ENCODE peak calls at places on chromosomes 1 and 21, in ten cellular contexts. One of them, this sample, is unnamed.

GRCh38 chr1:235809949-235810348 is 56.8 kb downstream of the LYST start:
- DNase-seq in upper lobe of left lung: no peak
- DNase-seq in neural progenitor cell: no peak
- DNase-seq in heart right ventricle: no peak
- DNase-seq in GM23338: no peak
- DNase-seq in dorsolateral prefrontal cortex: no peak
- DNase-seq in OCI-LY7: no peak
- DNase-seq in IMR-90: peak; percentile 87
- DNase-seq in fibroblast of lung: peak; percentile 68
- DNase-seq in brain microvascular endothelial cell: peak; percentile 26
- DNase-seq in this sample: no peak

GRCh38 chr21:31873275-31873695 is 465 bp downstream of the HUNK start:
- DNase-seq in neural progenitor cell: peak; percentile 66
- DNase-seq in fibroblast of lung: no peak
- DNase-seq in upper lobe of left lung: peak; percentile 89
- DNase-seq in heart right ventricle: peak; percentile 23
- DNase-seq in brain microvascular endothelial cell: no peak
- DNase-seq in dorsolateral prefrontal cortex: no peak
- DNase-seq in GM23338: peak; percentile 63
- DNase-seq in IMR-90: no peak
- DNase-seq in OCI-LY7: no peak
- DNase-seq in this sample: no peak

GRCh38 chr1:207815913-207816312 is 64.1 kb downstream of the CD46 start:
- DNase-seq in fibroblast of lung: peak; percentile 56
- DNase-seq in heart right ventricle: no peak
- DNase-seq in brain microvascular endothelial cell: peak; percentile 36
- DNase-seq in OCI-LY7: no peak
- DNase-seq in IMR-90: peak; percentile 67
- DNase-seq in GM23338: no peak
- DNase-seq in dorsolateral prefrontal cortex: no peak
- DNase-seq in upper lobe of left lung: no peak
- DNase-seq in neural progenitor cell: no peak
- DNase-seq in this sample: no peak

GRCh38 chr1:236657398-236657797 is 28.9 kb upstream of the ACTN2 start:
- DNase-seq in GM23338: no peak
- DNase-seq in IMR-90: no peak
- DNase-seq in fibroblast of lung: no peak
- DNase-seq in upper lobe of left lung: no peak
- DNase-seq in heart right ventricle: no peak
- DNase-seq in dorsolateral prefrontal cortex: no peak
- DNase-seq in brain microvascular endothelial cell: no peak
- DNase-seq in neural progenitor cell: no peak
- DNase-seq in OCI-LY7: no peak
- DNase-seq in this sample: no peak

GRCh38 chr1:168151935-168152334 is 15.2 kb upstream of the GPR161 start:
- DNase-seq in OCI-LY7: no peak
- DNase-seq in GM23338: no peak
- DNase-seq in brain microvascular endothelial cell: no peak
- DNase-seq in dorsolateral prefrontal cortex: no peak
- DNase-seq in IMR-90: no peak
- DNase-seq in heart right ventricle: no peak
- DNase-seq in fibroblast of lung: no peak
- DNase-seq in upper lobe of left lung: no peak
- DNase-seq in neural progenitor cell: no peak
- DNase-seq in this sample: no peak

GRCh38 chr1:41648844-41649243 is 164.4 kb upstream of the EDN2 start:
- DNase-seq in dorsolateral prefrontal cortex: no peak
- DNase-seq in OCI-LY7: no peak
- DNase-seq in GM23338: no peak
- DNase-seq in brain microvascular endothelial cell: no peak
- DNase-seq in neural progenitor cell: no peak
- DNase-seq in fibroblast of lung: no peak
- DNase-seq in IMR-90: no peak
- DNase-seq in heart right ventricle: no peak
- DNase-seq in upper lobe of left lung: no peak
- DNase-seq in this sample: no peak

GRCh38 chr21:14591882-14592281 is 45.8 kb upstream of the SAMSN1 start:
- DNase-seq in dorsolateral prefrontal cortex: no peak
- DNase-seq in brain microvascular endothelial cell: peak; percentile 61
- DNase-seq in OCI-LY7: no peak
- DNase-seq in heart right ventricle: no peak
- DNase-seq in neural progenitor cell: no peak
- DNase-seq in GM23338: no peak
- DNase-seq in fibroblast of lung: peak; percentile 8
- DNase-seq in upper lobe of left lung: no peak
- DNase-seq in IMR-90: no peak
- DNase-seq in this sample: peak; percentile 33

GRCh38 chr1:178192686-178193085 is 98.8 kb downstream of the RASAL2 start:
- DNase-seq in brain microvascular endothelial cell: peak; percentile 88
- DNase-seq in OCI-LY7: peak; percentile 5
- DNase-seq in fibroblast of lung: peak; percentile 87
- DNase-seq in heart right ventricle: no peak
- DNase-seq in GM23338: no peak
- DNase-seq in neural progenitor cell: no peak
- DNase-seq in upper lobe of left lung: no peak
- DNase-seq in IMR-90: peak; percentile 72
- DNase-seq in dorsolateral prefrontal cortex: no peak
- DNase-seq in this sample: peak; percentile 23

GRCh38 chr1:40312238-40313205 is 4.6 kb downstream of the COL9A2 start:
- DNase-seq in IMR-90: no peak
- DNase-seq in fibroblast of lung: no peak
- DNase-seq in heart right ventricle: no peak
- DNase-seq in OCI-LY7: peak; percentile 72
- DNase-seq in upper lobe of left lung: no peak
- DNase-seq in brain microvascular endothelial cell: no peak
- DNase-seq in neural progenitor cell: peak; percentile 10
- DNase-seq in dorsolateral prefrontal cortex: no peak
- DNase-seq in GM23338: no peak
- DNase-seq in this sample: no peak

GRCh38 chr1:56511323-56511722 is 68.0 kb downstream of the PLPP3 start:
- DNase-seq in heart right ventricle: no peak
- DNase-seq in fibroblast of lung: no peak
- DNase-seq in OCI-LY7: no peak
- DNase-seq in upper lobe of left lung: no peak
- DNase-seq in neural progenitor cell: no peak
- DNase-seq in IMR-90: no peak
- DNase-seq in GM23338: no peak
- DNase-seq in brain microvascular endothelial cell: no peak
- DNase-seq in dorsolateral prefrontal cortex: no peak
- DNase-seq in this sample: no peak

GRCh38 chr1:27388337-27389005 is 4.0 kb upstream of the GPR3 start:
- DNase-seq in brain microvascular endothelial cell: no peak
- DNase-seq in upper lobe of left lung: no peak
- DNase-seq in dorsolateral prefrontal cortex: peak; percentile 68
- DNase-seq in OCI-LY7: peak; percentile 76
- DNase-seq in fibroblast of lung: no peak
- DNase-seq in IMR-90: no peak
- DNase-seq in neural progenitor cell: peak; percentile 77
- DNase-seq in heart right ventricle: peak; percentile 68
- DNase-seq in GM23338: peak; percentile 89
- DNase-seq in this sample: no peak

GRCh38 chr1:199690520-199690919 is 337.0 kb upstream of the NR5A2 start:
- DNase-seq in upper lobe of left lung: no peak
- DNase-seq in dorsolateral prefrontal cortex: no peak
- DNase-seq in fibroblast of lung: peak; percentile 14
- DNase-seq in brain microvascular endothelial cell: no peak
- DNase-seq in neural progenitor cell: no peak
- DNase-seq in GM23338: no peak
- DNase-seq in heart right ventricle: no peak
- DNase-seq in IMR-90: no peak
- DNase-seq in OCI-LY7: peak; percentile 3
- DNase-seq in this sample: no peak

DNA sequence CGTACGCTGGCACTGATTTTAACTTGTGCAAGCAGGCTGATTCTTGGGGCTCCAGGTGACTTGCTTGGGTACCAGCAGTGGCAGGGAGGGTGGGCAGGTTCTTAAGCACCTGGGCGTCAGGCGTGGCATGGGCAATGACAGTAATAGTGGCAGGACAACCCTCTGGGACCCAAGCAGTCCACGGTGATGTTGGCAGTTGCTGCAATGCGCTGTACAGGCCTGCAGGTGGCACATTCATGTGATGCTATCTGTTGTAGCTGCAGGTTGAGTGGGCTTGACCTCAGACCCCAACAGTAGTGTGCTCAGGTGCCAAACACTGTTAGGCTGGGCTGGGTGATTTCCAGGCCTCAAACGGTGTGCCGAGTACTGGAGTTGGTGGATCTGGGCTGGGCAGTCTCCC is 10.2 kb upstream of the OR10J4 start:
- DNase-seq in IMR-90: no peak
- DNase-seq in OCI-LY7: no peak
- DNase-seq in neural progenitor cell: no peak
- DNase-seq in upper lobe of left lung: no peak
- DNase-seq in GM23338: peak; percentile 67
- DNase-seq in fibroblast of lung: no peak
- DNase-seq in brain microvascular endothelial cell: no peak
- DNase-seq in dorsolateral prefrontal cortex: no peak
- DNase-seq in heart right ventricle: no peak
- DNase-seq in this sample: no peak
- TF ChIP-seq CTCF in IMR-90: peak; percentile 4
- TF ChIP-seq CTCF in OCI-LY7: peak; percentile 47
- TF ChIP-seq CTCF in neural progenitor cell: no peak
- TF ChIP-seq CTCF in upper lobe of left lung: no peak
- TF ChIP-seq CTCF in GM23338: peak; percentile 62
- TF ChIP-seq CTCF in fibroblast of lung: no peak
- TF ChIP-seq CTCF in brain microvascular endothelial cell: peak; percentile 48
- TF ChIP-seq CTCF in dorsolateral prefrontal cortex: no peak
- TF ChIP-seq CTCF in heart right ventricle: no peak
- TF ChIP-seq CTCF in this sample: no peak

DNA sequence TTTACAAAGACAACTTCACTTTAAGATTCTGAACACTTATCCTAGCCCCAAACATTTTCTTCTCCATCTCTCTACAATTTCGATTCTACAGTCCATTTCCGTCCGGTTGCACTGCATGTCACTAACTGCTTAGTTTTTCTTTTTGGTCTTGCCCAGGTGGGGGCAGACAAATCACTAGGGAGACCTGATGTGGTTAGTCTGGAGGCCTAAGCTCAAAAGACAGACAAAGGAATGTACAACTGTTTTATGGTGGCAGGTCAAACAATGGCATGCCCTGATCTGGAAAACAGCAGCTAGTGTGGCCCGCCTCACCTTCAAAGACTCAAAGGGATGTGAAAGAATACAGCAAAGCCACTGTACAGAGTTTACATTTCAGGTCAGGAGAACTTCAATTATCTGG is 3.8 kb downstream of the ETV3 start:
- DNase-seq in GM23338: no peak
- DNase-seq in OCI-LY7: peak; percentile 8
- DNase-seq in upper lobe of left lung: no peak
- DNase-seq in fibroblast of lung: no peak
- DNase-seq in IMR-90: no peak
- DNase-seq in neural progenitor cell: no peak
- DNase-seq in brain microvascular endothelial cell: no peak
- DNase-seq in dorsolateral prefrontal cortex: no peak
- DNase-seq in heart right ventricle: no peak
- DNase-seq in this sample: no peak
- H3K4me3 ChIP-seq in GM23338: no peak overlapping the region
- H3K4me3 ChIP-seq in OCI-LY7: no peak overlapping the region
- H3K4me3 ChIP-seq in upper lobe of left lung: no peak overlapping the region
- H3K4me3 ChIP-seq in fibroblast of lung: no peak overlapping the region
- H3K4me3 ChIP-seq in IMR-90: no peak overlapping the region
- H3K4me3 ChIP-seq in neural progenitor cell: no peak overlapping the region
- H3K4me3 ChIP-seq in brain microvascular endothelial cell: no peak overlapping the region
- H3K4me3 ChIP-seq in dorsolateral prefrontal cortex: no peak overlapping the region
- H3K4me3 ChIP-seq in heart right ventricle: no peak overlapping the region
- H3K4me3 ChIP-seq in this sample: no peak overlapping the region

DNA sequence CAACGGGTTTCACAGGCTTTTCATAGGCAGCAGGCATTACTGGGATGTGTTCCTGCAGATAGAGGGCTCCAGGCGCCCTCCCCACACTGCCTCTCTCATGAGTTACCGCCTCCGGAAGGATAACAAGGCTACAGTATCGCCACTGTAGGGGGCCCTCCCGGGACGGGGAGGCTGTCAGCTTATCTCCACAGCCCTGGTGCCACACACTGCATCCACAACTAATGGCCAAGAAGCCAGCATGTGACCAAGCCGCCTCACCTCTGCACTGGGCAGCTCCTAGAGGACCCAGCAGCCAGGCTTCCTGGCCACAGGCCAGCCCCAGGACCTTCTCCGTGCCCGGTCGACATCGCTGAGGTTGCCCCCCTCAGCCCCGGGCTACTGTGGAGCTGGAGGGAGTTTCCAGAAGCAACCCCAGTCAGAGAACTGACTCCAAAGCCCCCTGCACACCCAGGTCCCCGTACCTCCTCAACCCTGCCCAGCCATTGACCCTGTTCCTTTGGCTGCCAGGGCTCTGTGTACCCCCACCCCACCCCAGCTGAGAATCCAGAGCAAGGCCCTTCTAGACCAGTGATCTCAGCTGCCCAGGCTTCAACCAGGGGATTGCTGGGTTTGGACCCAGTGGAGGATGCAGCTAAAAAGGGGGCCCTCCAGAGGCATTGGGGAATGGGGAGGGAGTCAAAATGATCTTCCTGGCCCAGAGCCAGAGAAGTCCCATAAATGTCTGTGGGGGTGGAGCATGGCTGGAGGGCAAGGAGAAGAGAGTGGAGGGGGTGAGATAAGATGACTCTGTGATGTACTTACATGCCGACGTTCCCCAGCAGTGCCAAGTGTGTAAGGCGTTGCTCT is 45.0 kb downstream of the NEK2 start:
- DNase-seq in brain microvascular endothelial cell: peak; percentile 58
- DNase-seq in IMR-90: no peak
- DNase-seq in GM23338: peak; percentile 61
- DNase-seq in fibroblast of lung: no peak
- DNase-seq in heart right ventricle: peak; percentile 50
- DNase-seq in neural progenitor cell: peak; percentile 36
- DNase-seq in upper lobe of left lung: peak; percentile 58
- DNase-seq in dorsolateral prefrontal cortex: no peak
- DNase-seq in OCI-LY7: no peak
- DNase-seq in this sample: no peak
- TF ChIP-seq CTCF in brain microvascular endothelial cell: peak; percentile 56
- TF ChIP-seq CTCF in IMR-90: no peak
- TF ChIP-seq CTCF in GM23338: no peak
- TF ChIP-seq CTCF in fibroblast of lung: no peak
- TF ChIP-seq CTCF in heart right ventricle: peak; percentile 41
- TF ChIP-seq CTCF in neural progenitor cell: no peak
- TF ChIP-seq CTCF in upper lobe of left lung: no peak
- TF ChIP-seq CTCF in dorsolateral prefrontal cortex: no peak
- TF ChIP-seq CTCF in OCI-LY7: no peak
- TF ChIP-seq CTCF in this sample: peak; percentile 18

DNA sequence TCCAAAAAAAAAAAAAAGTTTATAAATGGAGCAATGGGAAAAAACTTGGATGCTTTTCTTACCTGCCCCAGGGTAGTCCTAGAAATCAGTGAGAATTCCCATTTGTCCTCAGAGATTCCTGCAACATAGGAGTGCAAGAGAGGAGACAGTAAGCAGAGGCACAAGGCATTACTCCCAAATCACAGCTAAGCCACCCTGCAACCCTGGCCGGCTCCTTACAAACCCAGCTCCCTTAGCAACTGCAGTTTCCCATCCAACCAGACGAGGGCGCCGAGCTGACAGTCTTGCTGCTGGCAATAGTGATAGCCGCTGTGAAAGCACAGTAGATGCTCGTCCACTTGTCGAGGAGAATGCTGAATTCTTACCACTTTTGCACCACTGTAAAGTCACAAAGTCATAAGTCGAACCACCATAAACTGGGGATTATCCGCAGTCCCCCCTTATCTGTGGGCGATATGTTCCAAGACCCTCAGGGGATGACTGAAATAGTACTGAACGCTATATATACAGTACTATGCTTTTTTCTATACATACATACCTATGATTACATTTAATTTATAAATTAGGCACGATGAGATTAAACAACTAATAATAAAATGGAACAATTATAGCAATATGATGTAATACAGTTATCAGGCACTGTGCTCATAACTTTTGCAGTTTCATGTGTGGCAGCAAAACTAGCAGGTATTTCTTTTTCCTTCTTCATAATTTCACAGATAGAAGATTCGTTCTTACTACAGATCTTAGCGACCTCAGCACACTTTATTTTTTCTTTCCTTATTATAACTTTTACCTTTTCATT is 6.0 kb upstream of the PITHD1 start:
- DNase-seq in GM23338: peak; percentile 93
- DNase-seq in heart right ventricle: peak; percentile 86
- DNase-seq in brain microvascular endothelial cell: peak; percentile 88
- DNase-seq in fibroblast of lung: peak; percentile 65
- DNase-seq in IMR-90: peak; percentile 76
- DNase-seq in OCI-LY7: peak; percentile 87
- DNase-seq in upper lobe of left lung: no peak
- DNase-seq in neural progenitor cell: peak; percentile 90
- DNase-seq in dorsolateral prefrontal cortex: peak; percentile 95
- DNase-seq in this sample: peak; percentile 70
- H3K4me3 ChIP-seq in GM23338: no peak overlapping the region
- H3K4me3 ChIP-seq in heart right ventricle: no peak overlapping the region
- H3K4me3 ChIP-seq in brain microvascular endothelial cell: no peak overlapping the region
- H3K4me3 ChIP-seq in fibroblast of lung: no peak overlapping the region
- H3K4me3 ChIP-seq in IMR-90: no peak overlapping the region
- H3K4me3 ChIP-seq in OCI-LY7: no peak overlapping the region
- H3K4me3 ChIP-seq in upper lobe of left lung: no peak overlapping the region
- H3K4me3 ChIP-seq in neural progenitor cell: no peak overlapping the region
- H3K4me3 ChIP-seq in dorsolateral prefrontal cortex: peak overlapping the region; percentile 49
- H3K4me3 ChIP-seq in this sample: no peak overlapping the region

This sample was measured in astrocyte of the cerebellum.